ENCODE peak calls at places on chromosomes 3 and 15, in six cellular contexts. One of them, this sample, is unnamed.

GRCh38 chr3:141302364-141303141 is 65.8 kb upstream of the ZBTB38 start:
- DNase-seq in fibroblast of lung: peak
- DNase-seq in tibial artery: peak
- DNase-seq in nephron progenitor cell: no peak
- DNase-seq in lower lobe of right lung: no peak
- DNase-seq in colonic mucosa: no peak
- DNase-seq in this sample: no peak

GRCh38 chr15:39887211-39887610 is 32.9 kb downstream of the GPR176 start:
- DNase-seq in fibroblast of lung: peak
- DNase-seq in tibial artery: no peak
- DNase-seq in nephron progenitor cell: no peak
- DNase-seq in lower lobe of right lung: no peak
- DNase-seq in colonic mucosa: no peak
- DNase-seq in this sample: no peak

GRCh38 chr3:46990573-46991374 is 11.3 kb downstream of the NBEAL2 start:
- DNase-seq in fibroblast of lung: no peak
- DNase-seq in tibial artery: no peak
- DNase-seq in nephron progenitor cell: no peak
- DNase-seq in lower lobe of right lung: peak
- DNase-seq in colonic mucosa: no peak
- DNase-seq in this sample: no peak

GRCh38 chr3:187621881-187622280 is 48.3 kb downstream of the SST start:
- DNase-seq in fibroblast of lung: no peak
- DNase-seq in tibial artery: no peak
- DNase-seq in nephron progenitor cell: no peak
- DNase-seq in lower lobe of right lung: no peak
- DNase-seq in colonic mucosa: no peak
- DNase-seq in this sample: no peak

GRCh38 chr3:34305266-34305665 is 506.8 kb downstream of the PDCD6IP start:
- DNase-seq in fibroblast of lung: no peak
- DNase-seq in tibial artery: no peak
- DNase-seq in nephron progenitor cell: no peak
- DNase-seq in lower lobe of right lung: no peak
- DNase-seq in colonic mucosa: no peak
- DNase-seq in this sample: no peak

GRCh38 chr3:50269977-50270413 is 1.0 kb downstream of the SEMA3B start:
- DNase-seq in fibroblast of lung: peak
- DNase-seq in tibial artery: no peak
- DNase-seq in nephron progenitor cell: no peak
- DNase-seq in lower lobe of right lung: no peak
- DNase-seq in colonic mucosa: no peak
- DNase-seq in this sample: no peak

GRCh38 chr3:40843208-40843624 is 318.5 kb downstream of the ZNF621 start:
- DNase-seq in fibroblast of lung: no peak
- DNase-seq in tibial artery: no peak
- DNase-seq in nephron progenitor cell: no peak
- DNase-seq in lower lobe of right lung: no peak
- DNase-seq in colonic mucosa: no peak
- DNase-seq in this sample: no peak

GRCh38 chr3:52350981-52351761 is 35.1 kb downstream of the DNAH1 start:
- DNase-seq in fibroblast of lung: no peak
- DNase-seq in tibial artery: no peak
- DNase-seq in nephron progenitor cell: no peak
- DNase-seq in lower lobe of right lung: peak
- DNase-seq in colonic mucosa: no peak
- DNase-seq in this sample: no peak

GRCh38 chr3:138479355-138479964 is 45.0 kb downstream of the ESYT3 start:
- DNase-seq in fibroblast of lung: peak
- DNase-seq in tibial artery: no peak
- DNase-seq in nephron progenitor cell: peak
- DNase-seq in lower lobe of right lung: peak
- DNase-seq in colonic mucosa: peak
- DNase-seq in this sample: no peak

GRCh38 chr3:132726341-132726823 is 4.2 kb upstream of the NPHP3 start:
- DNase-seq in fibroblast of lung: peak
- DNase-seq in tibial artery: no peak
- DNase-seq in nephron progenitor cell: no peak
- DNase-seq in lower lobe of right lung: no peak
- DNase-seq in colonic mucosa: no peak
- DNase-seq in this sample: no peak

GRCh38 chr3:37130448-37130847 is 43.9 kb downstream of the LRRFIP2 start:
- DNase-seq in fibroblast of lung: no peak
- DNase-seq in tibial artery: no peak
- DNase-seq in nephron progenitor cell: no peak
- DNase-seq in lower lobe of right lung: no peak
- DNase-seq in colonic mucosa: no peak
- DNase-seq in this sample: no peak

GRCh38 chr3:27607370-27607769 is 114.8 kb downstream of the EOMES start:
- DNase-seq in fibroblast of lung: peak
- DNase-seq in tibial artery: no peak
- DNase-seq in nephron progenitor cell: no peak
- DNase-seq in lower lobe of right lung: no peak
- DNase-seq in colonic mucosa: no peak
- DNase-seq in this sample: no peak

GRCh38 chr3:175149675-175150074 is 290.5 kb downstream of the NAALADL2 start:
- DNase-seq in fibroblast of lung: peak
- DNase-seq in tibial artery: peak
- DNase-seq in nephron progenitor cell: no peak
- DNase-seq in lower lobe of right lung: peak
- DNase-seq in colonic mucosa: peak
- DNase-seq in this sample: no peak

GRCh38 chr3:65946438-65946837 is 92.3 kb downstream of the MAGI1 start:
- DNase-seq in fibroblast of lung: peak
- DNase-seq in tibial artery: peak
- DNase-seq in nephron progenitor cell: no peak
- DNase-seq in lower lobe of right lung: peak
- DNase-seq in colonic mucosa: no peak
- DNase-seq in this sample: no peak

GRCh38 chr15:39031596-39031995 is 467.0 kb upstream of the RASGRP1 start:
- DNase-seq in fibroblast of lung: no peak
- DNase-seq in tibial artery: no peak
- DNase-seq in nephron progenitor cell: no peak
- DNase-seq in lower lobe of right lung: no peak
- DNase-seq in colonic mucosa: no peak
- DNase-seq in this sample: no peak

GRCh38 chr15:77589839-77590238 is 42.9 kb downstream of the LINGO1 start:
- DNase-seq in fibroblast of lung: no peak
- DNase-seq in tibial artery: no peak
- DNase-seq in nephron progenitor cell: no peak
- DNase-seq in lower lobe of right lung: no peak
- DNase-seq in colonic mucosa: no peak
- DNase-seq in this sample: no peak

GRCh38 chr15:77592768-77593167 is 39.9 kb downstream of the LINGO1 start:
- DNase-seq in fibroblast of lung: no peak
- DNase-seq in tibial artery: no peak
- DNase-seq in nephron progenitor cell: no peak
- DNase-seq in lower lobe of right lung: no peak
- DNase-seq in colonic mucosa: no peak
- DNase-seq in this sample: no peak

GRCh38 chr15:77595231-77595630 is 37.5 kb downstream of the LINGO1 start:
- DNase-seq in fibroblast of lung: no peak
- DNase-seq in tibial artery: no peak
- DNase-seq in nephron progenitor cell: no peak
- DNase-seq in lower lobe of right lung: no peak
- DNase-seq in colonic mucosa: no peak
- DNase-seq in this sample: no peak

GRCh38 chr15:77588126-77588525 is 44.6 kb downstream of the LINGO1 start:
- DNase-seq in fibroblast of lung: no peak
- DNase-seq in tibial artery: no peak
- DNase-seq in nephron progenitor cell: no peak
- DNase-seq in lower lobe of right lung: no peak
- DNase-seq in colonic mucosa: no peak
- DNase-seq in this sample: no peak

DNA sequence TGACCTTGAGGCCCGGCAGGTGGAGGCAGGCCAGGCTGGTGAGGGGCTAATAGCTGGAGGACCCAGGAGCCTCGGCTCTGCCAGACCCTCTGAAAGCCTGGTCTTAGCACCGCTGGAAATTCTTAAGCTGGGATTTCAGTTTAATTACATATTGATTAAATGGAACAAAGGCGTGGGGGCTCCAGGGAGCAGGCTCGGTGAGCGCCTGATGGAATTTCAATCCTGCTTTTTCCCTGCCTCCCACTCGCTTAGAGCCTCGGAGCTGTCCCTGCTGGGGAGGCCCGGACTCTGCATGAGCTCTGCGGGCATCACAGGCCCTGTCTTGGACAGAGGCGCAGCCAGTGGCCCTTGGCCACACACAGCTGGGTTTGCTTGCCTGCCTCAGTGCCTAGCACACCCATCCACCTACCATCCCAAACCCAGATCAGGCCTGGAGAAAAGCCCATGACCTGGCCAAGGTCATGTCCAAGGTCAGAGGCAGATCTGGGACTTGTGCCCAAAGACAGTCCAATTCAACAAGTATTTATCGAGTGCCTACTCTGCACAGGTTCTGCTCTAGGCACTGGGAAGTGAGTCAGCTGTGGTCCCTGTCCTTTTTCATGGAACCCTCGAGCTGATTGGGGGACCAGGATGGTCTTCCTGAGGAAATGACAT is 40.6 kb downstream of the LINGO1 start:
- DNase-seq in fibroblast of lung: no peak
- DNase-seq in tibial artery: no peak
- DNase-seq in nephron progenitor cell: no peak
- DNase-seq in lower lobe of right lung: no peak
- DNase-seq in colonic mucosa: no peak
- DNase-seq in this sample: no peak
- TF ChIP-seq CTCF in fibroblast of lung: no peak
- TF ChIP-seq CTCF in tibial artery: no peak
- TF ChIP-seq CTCF in nephron progenitor cell: no peak
- TF ChIP-seq CTCF in lower lobe of right lung: no peak
- TF ChIP-seq CTCF in colonic mucosa: no peak
- TF ChIP-seq CTCF in this sample: no peak

GRCh38 chr15:60590935-60591490 is 112.1 kb upstream of the ICE2 start:
- DNase-seq in fibroblast of lung: peak
- DNase-seq in tibial artery: peak
- DNase-seq in nephron progenitor cell: peak
- DNase-seq in lower lobe of right lung: peak
- DNase-seq in colonic mucosa: peak
- DNase-seq in this sample: peak

GRCh38 chr15:60591491-60592385 is 112.8 kb upstream of the ICE2 start:
- DNase-seq in fibroblast of lung: no peak
- DNase-seq in tibial artery: peak
- DNase-seq in nephron progenitor cell: peak
- DNase-seq in lower lobe of right lung: peak
- DNase-seq in colonic mucosa: peak
- DNase-seq in this sample: peak

GRCh38 chr15:60594071-60594470 is 115.1 kb upstream of the ICE2 start:
- DNase-seq in fibroblast of lung: no peak
- DNase-seq in tibial artery: no peak
- DNase-seq in nephron progenitor cell: no peak
- DNase-seq in lower lobe of right lung: no peak
- DNase-seq in colonic mucosa: no peak
- DNase-seq in this sample: no peak

GRCh38 chr15:60589728-60590127 is 110.8 kb upstream of the ICE2 start:
- DNase-seq in fibroblast of lung: no peak
- DNase-seq in tibial artery: no peak
- DNase-seq in nephron progenitor cell: no peak
- DNase-seq in lower lobe of right lung: no peak
- DNase-seq in colonic mucosa: no peak
- DNase-seq in this sample: no peak

GRCh38 chr15:60592386-60593339 is 113.7 kb upstream of the ICE2 start:
- DNase-seq in fibroblast of lung: peak
- DNase-seq in tibial artery: peak
- DNase-seq in nephron progenitor cell: peak
- DNase-seq in lower lobe of right lung: peak
- DNase-seq in colonic mucosa: peak
- DNase-seq in this sample: peak
- TF ChIP-seq CTCF in fibroblast of lung: no peak
- TF ChIP-seq CTCF in tibial artery: peak
- TF ChIP-seq CTCF in nephron progenitor cell: no peak
- TF ChIP-seq CTCF in lower lobe of right lung: peak
- TF ChIP-seq CTCF in colonic mucosa: no peak
- TF ChIP-seq CTCF in this sample: peak

GRCh38 chr15:28913171-28913765 is 27.5 kb downstream of the APBA2 start:
- DNase-seq in fibroblast of lung: peak
- DNase-seq in tibial artery: no peak
- DNase-seq in nephron progenitor cell: no peak
- DNase-seq in lower lobe of right lung: peak
- DNase-seq in colonic mucosa: no peak
- DNase-seq in this sample: no peak
- TF ChIP-seq CTCF in fibroblast of lung: peak
- TF ChIP-seq CTCF in tibial artery: no peak
- TF ChIP-seq CTCF in nephron progenitor cell: peak
- TF ChIP-seq CTCF in lower lobe of right lung: no peak
- TF ChIP-seq CTCF in colonic mucosa: no peak
- TF ChIP-seq CTCF in this sample: peak

GRCh38 chr15:77821959-77822256 is 189.2 kb upstream of the LINGO1 start:
- DNase-seq in fibroblast of lung: no peak
- DNase-seq in tibial artery: no peak
- DNase-seq in nephron progenitor cell: no peak
- DNase-seq in lower lobe of right lung: no peak
- DNase-seq in colonic mucosa: no peak
- DNase-seq in this sample: no peak

GRCh38 chr15:77819271-77819806 is 186.6 kb upstream of the LINGO1 start:
- DNase-seq in fibroblast of lung: no peak
- DNase-seq in tibial artery: no peak
- DNase-seq in nephron progenitor cell: peak
- DNase-seq in lower lobe of right lung: no peak
- DNase-seq in colonic mucosa: no peak
- DNase-seq in this sample: no peak

GRCh38 chr15:77818484-77819270 is 186.0 kb upstream of the LINGO1 start:
- DNase-seq in fibroblast of lung: no peak
- DNase-seq in tibial artery: no peak
- DNase-seq in nephron progenitor cell: no peak
- DNase-seq in lower lobe of right lung: no peak
- DNase-seq in colonic mucosa: no peak
- DNase-seq in this sample: no peak

GRCh38 chr15:77821188-77821958 is 188.7 kb upstream of the LINGO1 start:
- DNase-seq in fibroblast of lung: peak
- DNase-seq in tibial artery: no peak
- DNase-seq in nephron progenitor cell: peak
- DNase-seq in lower lobe of right lung: no peak
- DNase-seq in colonic mucosa: peak
- DNase-seq in this sample: no peak

DNA sequence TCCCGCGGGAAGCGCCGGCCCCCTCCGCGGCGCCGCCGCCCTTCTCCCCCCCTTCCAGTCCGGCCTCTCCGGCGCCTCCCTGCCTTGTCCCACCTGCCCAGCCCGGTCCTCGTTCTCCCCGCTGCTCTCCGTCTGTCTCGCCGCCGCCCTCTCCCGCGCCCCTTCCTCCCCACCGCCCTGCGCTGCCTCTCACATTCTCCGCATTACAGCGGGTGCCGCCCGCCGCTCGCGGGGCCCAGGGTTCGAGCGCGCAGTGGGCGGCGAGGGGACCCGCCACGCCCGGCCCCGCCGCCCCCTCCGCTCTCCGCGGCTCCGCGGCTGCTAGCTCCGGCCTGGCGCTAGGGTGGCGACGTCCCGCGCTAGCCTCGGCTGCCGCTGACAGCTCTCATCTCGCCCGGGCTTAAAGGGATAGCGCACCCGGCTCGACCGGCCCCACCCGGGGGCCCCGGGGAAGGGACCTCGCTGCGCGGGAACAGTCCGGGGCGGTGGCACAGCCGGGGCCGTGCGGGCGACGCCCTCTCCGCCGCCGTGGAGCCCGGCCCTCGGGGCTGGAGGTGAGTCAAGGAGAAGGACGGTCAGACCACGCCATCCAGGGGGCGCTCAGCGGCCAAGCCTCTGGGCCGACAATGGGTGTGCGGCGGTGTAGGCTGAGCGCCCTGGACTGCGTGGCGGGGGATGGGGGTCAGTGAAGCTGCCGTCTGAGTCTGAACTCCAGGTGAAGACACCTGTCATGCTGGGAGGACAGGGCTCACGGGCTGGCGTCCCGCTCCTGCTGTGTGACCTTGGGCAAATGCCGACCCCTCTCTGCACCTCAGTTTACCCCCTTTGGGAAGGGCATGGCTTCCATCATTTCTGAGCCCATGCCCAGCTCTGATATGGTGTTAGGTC is 187.4 kb upstream of the LINGO1 start:
- DNase-seq in fibroblast of lung: peak
- DNase-seq in tibial artery: no peak
- DNase-seq in nephron progenitor cell: peak
- DNase-seq in lower lobe of right lung: no peak
- DNase-seq in colonic mucosa: peak
- DNase-seq in this sample: no peak
- TF ChIP-seq CTCF in fibroblast of lung: no peak
- TF ChIP-seq CTCF in tibial artery: no peak
- TF ChIP-seq CTCF in nephron progenitor cell: no peak
- TF ChIP-seq CTCF in lower lobe of right lung: no peak
- TF ChIP-seq CTCF in colonic mucosa: no peak
- TF ChIP-seq CTCF in this sample: peak